ENCODE peak calls at places on chromosome X, in eight cellular contexts. One of them, this sample, is unnamed.

GRCh38 chrX:68894142-68894512 is 65.3 kb downstream of the EFNB1 start:
- DNase-seq in EH: no peak
- DNase-seq in kidney tubule cell: peak
- DNase-seq in activated T-helper 1 cell treated with anti-CD3 and anti-CD28 coated beads, Interleukin-12 subunit alpha, Interleukin-12 subunit beta, Interleukin-2, Interleukin-4 antibody, amounts not matched to agents 30 ng/mL and 10 ng/mL and 1 ng/mL, durations not matched to agents 14 hours and 24 hours and 36 hours: no peak
- DNase-seq in lower lobe of right lung: no peak
- DNase-seq in iPS-NIHi11: no peak
- DNase-seq in T-helper 1 cell: no peak
- DNase-seq in AG09309: no peak
- DNase-seq in this sample: no peak

GRCh38 chrX:46485897-46486296 is 59.3 kb downstream of the ZNF674 start:
- DNase-seq in EH: no peak
- DNase-seq in kidney tubule cell: no peak
- DNase-seq in activated T-helper 1 cell treated with anti-CD3 and anti-CD28 coated beads, Interleukin-12 subunit alpha, Interleukin-12 subunit beta, Interleukin-2, Interleukin-4 antibody, amounts not matched to agents 30 ng/mL and 10 ng/mL and 1 ng/mL, durations not matched to agents 14 hours and 24 hours and 36 hours: no peak
- DNase-seq in lower lobe of right lung: no peak
- DNase-seq in iPS-NIHi11: no peak
- DNase-seq in T-helper 1 cell: peak
- DNase-seq in AG09309: no peak
- DNase-seq in this sample: no peak

GRCh38 chrX:47563801-47564315 is 2.9 kb downstream of the ARAF start:
- DNase-seq in EH: peak
- DNase-seq in kidney tubule cell: no peak
- DNase-seq in activated T-helper 1 cell treated with anti-CD3 and anti-CD28 coated beads, Interleukin-12 subunit alpha, Interleukin-12 subunit beta, Interleukin-2, Interleukin-4 antibody, amounts not matched to agents 30 ng/mL and 10 ng/mL and 1 ng/mL, durations not matched to agents 14 hours and 24 hours and 36 hours: no peak
- DNase-seq in lower lobe of right lung: no peak
- DNase-seq in iPS-NIHi11: no peak
- DNase-seq in T-helper 1 cell: no peak
- DNase-seq in AG09309: peak
- DNase-seq in this sample: peak

GRCh38 chrX:6890862-6891261 is 256.6 kb upstream of the STS start:
- DNase-seq in EH: no peak
- DNase-seq in kidney tubule cell: no peak
- DNase-seq in activated T-helper 1 cell treated with anti-CD3 and anti-CD28 coated beads, Interleukin-12 subunit alpha, Interleukin-12 subunit beta, Interleukin-2, Interleukin-4 antibody, amounts not matched to agents 30 ng/mL and 10 ng/mL and 1 ng/mL, durations not matched to agents 14 hours and 24 hours and 36 hours: no peak
- DNase-seq in lower lobe of right lung: no peak
- DNase-seq in iPS-NIHi11: no peak
- DNase-seq in T-helper 1 cell: no peak
- DNase-seq in AG09309: no peak
- DNase-seq in this sample: no peak

GRCh38 chrX:71992711-71993110 is 82.1 kb downstream of the NHSL2 start:
- DNase-seq in EH: no peak
- DNase-seq in kidney tubule cell: no peak
- DNase-seq in activated T-helper 1 cell treated with anti-CD3 and anti-CD28 coated beads, Interleukin-12 subunit alpha, Interleukin-12 subunit beta, Interleukin-2, Interleukin-4 antibody, amounts not matched to agents 30 ng/mL and 10 ng/mL and 1 ng/mL, durations not matched to agents 14 hours and 24 hours and 36 hours: no peak
- DNase-seq in lower lobe of right lung: no peak
- DNase-seq in iPS-NIHi11: no peak
- DNase-seq in T-helper 1 cell: peak
- DNase-seq in AG09309: no peak
- DNase-seq in this sample: no peak

GRCh38 chrX:134713618-134714107 is 55.4 kb upstream of the PLAC1 start:
- DNase-seq in EH: no peak
- DNase-seq in kidney tubule cell: no peak
- DNase-seq in activated T-helper 1 cell treated with anti-CD3 and anti-CD28 coated beads, Interleukin-12 subunit alpha, Interleukin-12 subunit beta, Interleukin-2, Interleukin-4 antibody, amounts not matched to agents 30 ng/mL and 10 ng/mL and 1 ng/mL, durations not matched to agents 14 hours and 24 hours and 36 hours: no peak
- DNase-seq in lower lobe of right lung: no peak
- DNase-seq in iPS-NIHi11: no peak
- DNase-seq in T-helper 1 cell: no peak
- DNase-seq in AG09309: no peak
- DNase-seq in this sample: no peak

GRCh38 chrX:131812847-131813825 is 210.0 kb upstream of the STK26 start:
- DNase-seq in EH: no peak
- DNase-seq in kidney tubule cell: peak
- DNase-seq in activated T-helper 1 cell treated with anti-CD3 and anti-CD28 coated beads, Interleukin-12 subunit alpha, Interleukin-12 subunit beta, Interleukin-2, Interleukin-4 antibody, amounts not matched to agents 30 ng/mL and 10 ng/mL and 1 ng/mL, durations not matched to agents 14 hours and 24 hours and 36 hours: peak
- DNase-seq in lower lobe of right lung: no peak
- DNase-seq in iPS-NIHi11: no peak
- DNase-seq in T-helper 1 cell: peak
- DNase-seq in AG09309: peak
- DNase-seq in this sample: peak

GRCh38 chrX:63754141-63754859 is 30.7 kb downstream of the ARHGEF9 start:
- DNase-seq in EH: peak
- DNase-seq in kidney tubule cell: peak
- DNase-seq in activated T-helper 1 cell treated with anti-CD3 and anti-CD28 coated beads, Interleukin-12 subunit alpha, Interleukin-12 subunit beta, Interleukin-2, Interleukin-4 antibody, amounts not matched to agents 30 ng/mL and 10 ng/mL and 1 ng/mL, durations not matched to agents 14 hours and 24 hours and 36 hours: no peak
- DNase-seq in lower lobe of right lung: no peak
- DNase-seq in iPS-NIHi11: no peak
- DNase-seq in T-helper 1 cell: peak
- DNase-seq in AG09309: no peak
- DNase-seq in this sample: peak

GRCh38 chrX:39196192-39197102 is 395.2 kb downstream of the MID1IP1 start:
- DNase-seq in EH: peak
- DNase-seq in kidney tubule cell: peak
- DNase-seq in activated T-helper 1 cell treated with anti-CD3 and anti-CD28 coated beads, Interleukin-12 subunit alpha, Interleukin-12 subunit beta, Interleukin-2, Interleukin-4 antibody, amounts not matched to agents 30 ng/mL and 10 ng/mL and 1 ng/mL, durations not matched to agents 14 hours and 24 hours and 36 hours: peak
- DNase-seq in lower lobe of right lung: no peak
- DNase-seq in iPS-NIHi11: no peak
- DNase-seq in T-helper 1 cell: peak
- DNase-seq in AG09309: no peak
- DNase-seq in this sample: peak

GRCh38 chrX:103399744-103400143 is 23.4 kb downstream of the BEX3 start:
- DNase-seq in EH: no peak
- DNase-seq in kidney tubule cell: no peak
- DNase-seq in activated T-helper 1 cell treated with anti-CD3 and anti-CD28 coated beads, Interleukin-12 subunit alpha, Interleukin-12 subunit beta, Interleukin-2, Interleukin-4 antibody, amounts not matched to agents 30 ng/mL and 10 ng/mL and 1 ng/mL, durations not matched to agents 14 hours and 24 hours and 36 hours: no peak
- DNase-seq in lower lobe of right lung: no peak
- DNase-seq in iPS-NIHi11: no peak
- DNase-seq in T-helper 1 cell: no peak
- DNase-seq in AG09309: no peak
- DNase-seq in this sample: no peak

GRCh38 chrX:134599173-134599914 is 58.9 kb downstream of the PLAC1 start:
- DNase-seq in EH: peak
- DNase-seq in kidney tubule cell: no peak
- DNase-seq in activated T-helper 1 cell treated with anti-CD3 and anti-CD28 coated beads, Interleukin-12 subunit alpha, Interleukin-12 subunit beta, Interleukin-2, Interleukin-4 antibody, amounts not matched to agents 30 ng/mL and 10 ng/mL and 1 ng/mL, durations not matched to agents 14 hours and 24 hours and 36 hours: no peak
- DNase-seq in lower lobe of right lung: no peak
- DNase-seq in iPS-NIHi11: no peak
- DNase-seq in T-helper 1 cell: no peak
- DNase-seq in AG09309: peak
- DNase-seq in this sample: no peak

GRCh38 chrX:67780694-67781109 is 236.9 kb downstream of the AR start:
- DNase-seq in EH: peak
- DNase-seq in kidney tubule cell: peak
- DNase-seq in activated T-helper 1 cell treated with anti-CD3 and anti-CD28 coated beads, Interleukin-12 subunit alpha, Interleukin-12 subunit beta, Interleukin-2, Interleukin-4 antibody, amounts not matched to agents 30 ng/mL and 10 ng/mL and 1 ng/mL, durations not matched to agents 14 hours and 24 hours and 36 hours: no peak
- DNase-seq in lower lobe of right lung: peak
- DNase-seq in iPS-NIHi11: no peak
- DNase-seq in T-helper 1 cell: no peak
- DNase-seq in AG09309: peak
- DNase-seq in this sample: peak

GRCh38 chrX:17082831-17083230 is 136.4 kb downstream of the REPS2 start:
- DNase-seq in EH: peak
- DNase-seq in kidney tubule cell: peak
- DNase-seq in activated T-helper 1 cell treated with anti-CD3 and anti-CD28 coated beads, Interleukin-12 subunit alpha, Interleukin-12 subunit beta, Interleukin-2, Interleukin-4 antibody, amounts not matched to agents 30 ng/mL and 10 ng/mL and 1 ng/mL, durations not matched to agents 14 hours and 24 hours and 36 hours: no peak
- DNase-seq in lower lobe of right lung: no peak
- DNase-seq in iPS-NIHi11: no peak
- DNase-seq in T-helper 1 cell: no peak
- DNase-seq in AG09309: no peak
- DNase-seq in this sample: no peak

GRCh38 chrX:127187095-127187494 is 367.6 kb downstream of the PRR32 start:
- DNase-seq in EH: no peak
- DNase-seq in kidney tubule cell: no peak
- DNase-seq in activated T-helper 1 cell treated with anti-CD3 and anti-CD28 coated beads, Interleukin-12 subunit alpha, Interleukin-12 subunit beta, Interleukin-2, Interleukin-4 antibody, amounts not matched to agents 30 ng/mL and 10 ng/mL and 1 ng/mL, durations not matched to agents 14 hours and 24 hours and 36 hours: no peak
- DNase-seq in lower lobe of right lung: no peak
- DNase-seq in iPS-NIHi11: no peak
- DNase-seq in T-helper 1 cell: no peak
- DNase-seq in AG09309: no peak
- DNase-seq in this sample: no peak

GRCh38 chrX:8341814-8342590 is 122.6 kb upstream of the VCX3B start:
- DNase-seq in EH: no peak
- DNase-seq in kidney tubule cell: peak
- DNase-seq in activated T-helper 1 cell treated with anti-CD3 and anti-CD28 coated beads, Interleukin-12 subunit alpha, Interleukin-12 subunit beta, Interleukin-2, Interleukin-4 antibody, amounts not matched to agents 30 ng/mL and 10 ng/mL and 1 ng/mL, durations not matched to agents 14 hours and 24 hours and 36 hours: no peak
- DNase-seq in lower lobe of right lung: no peak
- DNase-seq in iPS-NIHi11: no peak
- DNase-seq in T-helper 1 cell: no peak
- DNase-seq in AG09309: no peak
- DNase-seq in this sample: no peak

GRCh38 chrX:78452356-78452755 is 124.9 kb upstream of the CYSLTR1 start:
- DNase-seq in EH: no peak
- DNase-seq in kidney tubule cell: no peak
- DNase-seq in activated T-helper 1 cell treated with anti-CD3 and anti-CD28 coated beads, Interleukin-12 subunit alpha, Interleukin-12 subunit beta, Interleukin-2, Interleukin-4 antibody, amounts not matched to agents 30 ng/mL and 10 ng/mL and 1 ng/mL, durations not matched to agents 14 hours and 24 hours and 36 hours: no peak
- DNase-seq in lower lobe of right lung: no peak
- DNase-seq in iPS-NIHi11: no peak
- DNase-seq in T-helper 1 cell: no peak
- DNase-seq in AG09309: no peak
- DNase-seq in this sample: no peak

GRCh38 chrX:120629667-120630537 is at the start of gene C1GALT1C1:
- DNase-seq in EH: peak
- DNase-seq in kidney tubule cell: peak
- DNase-seq in activated T-helper 1 cell treated with anti-CD3 and anti-CD28 coated beads, Interleukin-12 subunit alpha, Interleukin-12 subunit beta, Interleukin-2, Interleukin-4 antibody, amounts not matched to agents 30 ng/mL and 10 ng/mL and 1 ng/mL, durations not matched to agents 14 hours and 24 hours and 36 hours: peak
- DNase-seq in lower lobe of right lung: peak
- DNase-seq in iPS-NIHi11: peak
- DNase-seq in T-helper 1 cell: peak
- DNase-seq in AG09309: peak
- DNase-seq in this sample: peak

GRCh38 chrX:55702611-55703010 is 14.9 kb upstream of the RRAGB start:
- DNase-seq in EH: no peak
- DNase-seq in kidney tubule cell: no peak
- DNase-seq in activated T-helper 1 cell treated with anti-CD3 and anti-CD28 coated beads, Interleukin-12 subunit alpha, Interleukin-12 subunit beta, Interleukin-2, Interleukin-4 antibody, amounts not matched to agents 30 ng/mL and 10 ng/mL and 1 ng/mL, durations not matched to agents 14 hours and 24 hours and 36 hours: no peak
- DNase-seq in lower lobe of right lung: no peak
- DNase-seq in iPS-NIHi11: no peak
- DNase-seq in T-helper 1 cell: no peak
- DNase-seq in AG09309: no peak
- DNase-seq in this sample: no peak

GRCh38 chrX:71251456-71251973 is 2.4 kb downstream of the ZMYM3 start:
- DNase-seq in EH: no peak
- DNase-seq in kidney tubule cell: no peak
- DNase-seq in activated T-helper 1 cell treated with anti-CD3 and anti-CD28 coated beads, Interleukin-12 subunit alpha, Interleukin-12 subunit beta, Interleukin-2, Interleukin-4 antibody, amounts not matched to agents 30 ng/mL and 10 ng/mL and 1 ng/mL, durations not matched to agents 14 hours and 24 hours and 36 hours: no peak
- DNase-seq in lower lobe of right lung: no peak
- DNase-seq in iPS-NIHi11: no peak
- DNase-seq in T-helper 1 cell: no peak
- DNase-seq in AG09309: no peak
- DNase-seq in this sample: no peak

GRCh38 chrX:40266490-40267333 is 169.0 kb upstream of the BCOR start:
- DNase-seq in EH: peak
- DNase-seq in kidney tubule cell: peak
- DNase-seq in activated T-helper 1 cell treated with anti-CD3 and anti-CD28 coated beads, Interleukin-12 subunit alpha, Interleukin-12 subunit beta, Interleukin-2, Interleukin-4 antibody, amounts not matched to agents 30 ng/mL and 10 ng/mL and 1 ng/mL, durations not matched to agents 14 hours and 24 hours and 36 hours: peak
- DNase-seq in lower lobe of right lung: peak
- DNase-seq in iPS-NIHi11: peak
- DNase-seq in T-helper 1 cell: peak
- DNase-seq in AG09309: no peak
- DNase-seq in this sample: peak

GRCh38 chrX:17588303-17588702 is 149.0 kb upstream of the SCML1 start:
- DNase-seq in EH: peak
- DNase-seq in kidney tubule cell: no peak
- DNase-seq in activated T-helper 1 cell treated with anti-CD3 and anti-CD28 coated beads, Interleukin-12 subunit alpha, Interleukin-12 subunit beta, Interleukin-2, Interleukin-4 antibody, amounts not matched to agents 30 ng/mL and 10 ng/mL and 1 ng/mL, durations not matched to agents 14 hours and 24 hours and 36 hours: no peak
- DNase-seq in lower lobe of right lung: no peak
- DNase-seq in iPS-NIHi11: no peak
- DNase-seq in T-helper 1 cell: no peak
- DNase-seq in AG09309: no peak
- DNase-seq in this sample: no peak

GRCh38 chrX:79400618-79401017 is 33.5 kb upstream of the ITM2A start:
- DNase-seq in EH: no peak
- DNase-seq in kidney tubule cell: no peak
- DNase-seq in activated T-helper 1 cell treated with anti-CD3 and anti-CD28 coated beads, Interleukin-12 subunit alpha, Interleukin-12 subunit beta, Interleukin-2, Interleukin-4 antibody, amounts not matched to agents 30 ng/mL and 10 ng/mL and 1 ng/mL, durations not matched to agents 14 hours and 24 hours and 36 hours: no peak
- DNase-seq in lower lobe of right lung: no peak
- DNase-seq in iPS-NIHi11: no peak
- DNase-seq in T-helper 1 cell: no peak
- DNase-seq in AG09309: no peak
- DNase-seq in this sample: no peak

GRCh38 chrX:122188751-122189150 is 995.3 kb upstream of the GRIA3 start:
- DNase-seq in EH: peak
- DNase-seq in kidney tubule cell: no peak
- DNase-seq in activated T-helper 1 cell treated with anti-CD3 and anti-CD28 coated beads, Interleukin-12 subunit alpha, Interleukin-12 subunit beta, Interleukin-2, Interleukin-4 antibody, amounts not matched to agents 30 ng/mL and 10 ng/mL and 1 ng/mL, durations not matched to agents 14 hours and 24 hours and 36 hours: no peak
- DNase-seq in lower lobe of right lung: no peak
- DNase-seq in iPS-NIHi11: no peak
- DNase-seq in T-helper 1 cell: no peak
- DNase-seq in AG09309: no peak
- DNase-seq in this sample: peak

This sample was measured in EL.